ENCODE peak calls at places on chromosomes 1 and 21, in four cellular contexts. H is HCT116, A is neuronal stem cell, V is AG04450. X is an unnamed sample.

GRCh38 chr1:4597020-4597419 is 57.4 kb upstream of the AJAP1 start:
- DNase-seq in V (no peak), H (no peak), A (no peak), X (no peak)

GRCh38 chr21:34545079-34545884 is 33.3 kb upstream of the KCNE1 start:
- DNase-seq in A (no peak), V (no peak), H (peak), X (peak)

GRCh38 chr1:234659538-234659937 is 49.6 kb upstream of the IRF2BP2 start:
- DNase-seq in H (peak), V (peak), A (no peak), X (peak)

GRCh38 chr21:44874497-44875331 is 1.2 kb upstream of the PTTG1IP start:
- DNase-seq in A (no peak), V (no peak), H (no peak), X (peak)

GRCh38 chr21:38959686-38960049 is 153.9 kb downstream of the ETS2 start:
- DNase-seq in V (no peak), A (no peak), H (no peak), X (no peak)

GRCh38 chr1:29849038-29849750 is 612.9 kb downstream of the PTPRU start:
- DNase-seq in A (peak), V (no peak), H (no peak), X (peak)

GRCh38 chr1:78491311-78492071 is 717 bp downstream of the PTGFR start:
- DNase-seq in H (no peak), A (peak), V (no peak), X (peak)

GRCh38 chr1:147201276-147201675 is 23.9 kb downstream of the FMO5 start:
- DNase-seq in V (no peak), A (no peak), H (no peak), X (no peak)

GRCh38 chr1:187696092-187696491 is 867.3 kb downstream of the PLA2G4A start:
- DNase-seq in H (no peak), V (no peak), A (no peak), X (no peak)

GRCh38 chr1:98099501-98099900 is 178.7 kb upstream of the DPYD start:
- DNase-seq in A (no peak), V (no peak), H (no peak), X (peak)

GRCh38 chr1:222813866-222814535 is 838 bp upstream of the DISP1 start:
- DNase-seq in H (no peak), A (no peak), V (no peak), X (peak)

GRCh38 chr1:15141933-15142647 is 11.5 kb upstream of the TMEM51 start:
- DNase-seq in V (no peak), A (no peak), H (no peak), X (peak)

GRCh38 chr1:212119397-212119837 is 83.9 kb downstream of the DTL start:
- DNase-seq in A (no peak), V (no peak), H (no peak), X (no peak)

GRCh38 chr1:155183775-155184221 is 10.1 kb downstream of the TRIM46 start:
- DNase-seq in A (no peak), H (no peak), V (no peak), X (no peak)

DNA sequence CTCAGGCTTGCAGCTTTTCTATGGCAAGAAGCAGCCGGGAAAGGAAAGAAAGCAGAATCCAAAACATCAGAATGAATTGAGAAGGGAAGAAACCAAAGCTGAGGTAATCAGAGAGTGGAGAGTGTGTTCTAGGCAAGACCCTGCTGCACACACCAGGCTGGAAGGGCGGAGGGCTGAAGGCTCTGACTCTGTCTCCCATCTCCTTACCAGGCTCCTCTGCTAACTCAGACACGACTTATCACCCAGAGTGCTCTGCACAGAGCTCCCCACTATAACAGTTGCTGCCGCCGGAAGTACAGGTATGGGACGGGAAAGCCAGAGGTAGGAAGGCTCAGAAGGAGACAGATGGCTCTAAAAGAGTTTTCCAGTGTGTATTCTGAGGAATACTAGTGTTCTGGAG is 1.2 kb downstream of the SCNM1 start:
- DNase-seq in V (no peak), A (no peak), H (no peak), X (no peak)
- H3K4me3 ChIP-seq in V (peak), A (peak), H (peak), X (peak)

GRCh38 chr1:12152106-12152891 is 14.5 kb upstream of the TNFRSF1B start:
- DNase-seq in A (no peak), V (no peak), H (no peak), X (no peak)

GRCh38 chr1:12155328-12155727 is 11.5 kb upstream of the TNFRSF1B start:
- DNase-seq in V (no peak), H (no peak), A (no peak), X (no peak)

GRCh38 chr1:12150456-12151200 is 16.2 kb upstream of the TNFRSF1B start:
- DNase-seq in V (no peak), H (no peak), A (no peak), X (no peak)

GRCh38 chr1:12151465-12151864 is 15.3 kb upstream of the TNFRSF1B start:
- DNase-seq in V (no peak), H (no peak), A (no peak), X (no peak)

DNA sequence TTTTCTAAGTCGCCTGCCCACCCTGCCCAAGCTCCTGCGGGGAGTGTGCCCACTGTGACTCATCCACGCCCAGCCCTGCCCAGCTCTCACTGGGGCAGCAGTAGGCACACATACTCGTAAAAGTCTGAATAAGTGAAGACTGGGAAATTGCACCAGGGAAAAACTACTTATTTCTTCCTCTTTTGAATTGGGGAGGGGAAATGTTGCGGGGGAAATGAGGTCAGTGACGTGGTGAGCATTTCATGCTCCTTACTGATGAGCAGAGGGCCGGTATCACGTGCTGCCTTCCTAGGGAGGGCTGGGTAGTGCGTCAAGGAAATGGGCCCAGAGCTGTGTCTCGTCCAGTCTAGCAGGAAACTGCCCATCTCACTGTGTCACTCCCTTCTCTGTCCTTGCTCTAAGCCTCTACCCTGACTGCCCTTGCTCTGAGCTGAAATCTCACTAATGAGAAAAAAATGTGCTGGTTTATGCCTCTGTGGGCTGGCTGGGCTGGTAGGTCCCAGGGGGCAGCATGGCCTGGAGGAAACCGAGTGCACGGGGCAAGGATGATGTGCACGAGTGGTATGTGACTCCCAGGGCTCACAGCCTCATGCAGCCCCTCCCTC is 13.5 kb upstream of the TNFRSF1B start:
- DNase-seq in A (no peak), H (no peak), V (peak), X (peak)
- H3K4me3 ChIP-seq in A (no peak), H (no peak), V (no peak), X (no peak)

DNA sequence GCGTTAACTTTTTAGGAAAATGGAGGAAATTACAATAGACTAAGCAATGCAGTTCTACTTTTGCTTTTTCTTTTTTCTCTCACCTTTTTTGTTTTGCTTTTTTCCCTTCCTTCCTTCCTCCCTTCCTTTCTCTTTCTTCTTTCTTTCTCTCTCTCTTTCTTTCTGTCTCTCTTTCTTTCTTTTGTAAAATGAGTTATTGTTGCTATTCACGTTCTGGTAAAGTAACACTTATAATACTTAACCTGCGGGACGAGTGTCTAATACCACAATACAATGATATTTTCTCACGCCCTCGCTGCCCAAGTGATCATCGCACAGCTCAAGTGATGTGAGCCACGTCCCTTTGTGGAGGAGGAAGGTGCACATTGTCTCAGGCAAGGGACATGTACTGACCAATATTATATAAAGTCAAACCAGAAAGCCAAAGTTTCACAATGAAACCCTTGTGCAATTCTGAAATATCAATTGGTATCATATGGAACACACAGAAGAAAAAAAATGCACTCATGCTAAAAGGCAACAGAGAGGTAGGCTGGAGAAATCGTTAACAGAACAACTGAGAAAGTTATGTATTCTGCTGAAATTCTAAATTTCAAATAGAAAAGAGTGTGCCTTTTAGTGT is 1.7 kb downstream of the JAM2 start:
- DNase-seq in A (no peak), V (no peak), H (no peak), X (no peak)
- H3K4me3 ChIP-seq in A (peak), V (peak), H (no peak), X (peak)

DNA sequence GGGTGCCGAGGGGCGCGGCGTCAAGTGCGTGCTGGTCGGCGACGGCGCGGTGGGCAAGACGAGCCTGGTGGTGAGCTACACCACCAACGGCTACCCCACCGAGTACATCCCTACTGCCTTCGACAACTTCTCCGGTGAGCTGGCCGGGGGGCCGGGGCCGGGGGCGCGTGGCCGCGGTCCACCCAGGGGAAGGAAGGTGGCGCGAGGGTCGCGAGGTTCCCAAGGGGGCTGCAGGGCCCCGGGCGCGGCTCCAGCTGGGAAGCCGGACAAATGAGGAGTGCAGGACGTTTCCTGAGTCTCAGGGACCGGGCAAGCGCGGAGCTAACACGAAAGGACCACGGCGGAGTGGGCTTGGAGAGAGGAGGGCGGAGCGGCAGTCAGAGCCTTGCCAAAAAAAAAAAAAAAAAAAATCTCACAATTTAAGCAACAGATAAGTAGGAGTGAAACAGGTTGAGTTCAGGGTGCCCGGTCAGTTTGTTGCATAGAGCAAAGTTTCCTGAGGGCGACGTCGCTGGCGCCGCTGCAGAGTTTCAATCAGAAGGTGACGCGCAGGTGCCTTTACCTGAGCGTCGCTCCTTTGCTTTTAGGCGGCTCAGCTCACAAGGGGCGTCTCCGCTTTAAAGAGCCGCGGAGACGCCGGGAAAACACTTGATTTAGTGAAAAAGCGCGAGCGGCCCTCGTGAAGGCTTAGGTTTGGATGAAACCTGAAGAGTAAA is 750 bp downstream of the RHOU start:
- DNase-seq in H (peak), V (no peak), A (no peak), X (peak)
- H3K4me3 ChIP-seq in H (peak), V (peak), A (peak), X (peak)

GRCh38 chr1:2604854-2605753 is 18.5 kb downstream of the PRXL2B start:
- DNase-seq in V (no peak), A (no peak), H (no peak), X (no peak)
- H3K4me3 ChIP-seq in V (no peak), A (no peak), H (no peak), X (no peak)

X was measured in fibroblast of the aortic adventitia.